ENCODE peak calls at places on chromosomes 12 and 14, in nine cellular contexts. One of them, this sample, is unnamed.

GRCh38 chr12:33439587-33440011 is at the start of gene SYT10:
- DNase-seq in tibial nerve: no peak
- DNase-seq in mesendoderm: peak
- DNase-seq in AG09309: no peak
- DNase-seq in vagina: no peak
- DNase-seq in hepatocyte: peak
- DNase-seq in HepG2: no peak
- DNase-seq in MG63: peak
- DNase-seq in AG04450: no peak
- DNase-seq in this sample: no peak

GRCh38 chr14:93115920-93116675 is at the start of gene ITPK1:
- DNase-seq in AG04450: no peak
- DNase-seq in AG09309: no peak
- DNase-seq in hepatocyte: peak
- DNase-seq in vagina: no peak
- DNase-seq in tibial nerve: peak
- DNase-seq in mesendoderm: peak
- DNase-seq in HepG2: peak
- DNase-seq in MG63: peak
- DNase-seq in this sample: peak

GRCh38 chr14:67269338-67270060 is 28.3 kb downstream of the PALS1 start:
- DNase-seq in AG04450: peak
- DNase-seq in vagina: no peak
- DNase-seq in AG09309: peak
- DNase-seq in MG63: no peak
- DNase-seq in mesendoderm: peak
- DNase-seq in HepG2: no peak
- DNase-seq in hepatocyte: peak
- DNase-seq in tibial nerve: no peak
- DNase-seq in this sample: no peak

GRCh38 chr14:82537831-82538230 is 1004.2 kb upstream of the SEL1L start:
- DNase-seq in AG09309: no peak
- DNase-seq in vagina: no peak
- DNase-seq in MG63: no peak
- DNase-seq in tibial nerve: no peak
- DNase-seq in HepG2: no peak
- DNase-seq in mesendoderm: no peak
- DNase-seq in hepatocyte: no peak
- DNase-seq in AG04450: no peak
- DNase-seq in this sample: no peak

GRCh38 chr12:124862768-124863408 is 776 bp downstream of the SCARB1 start:
- DNase-seq in mesendoderm: peak
- DNase-seq in HepG2: no peak
- DNase-seq in tibial nerve: no peak
- DNase-seq in vagina: no peak
- DNase-seq in AG04450: no peak
- DNase-seq in hepatocyte: peak
- DNase-seq in MG63: peak
- DNase-seq in AG09309: no peak
- DNase-seq in this sample: peak

GRCh38 chr12:83018063-83018462 is 331.4 kb downstream of the TMTC2 start:
- DNase-seq in hepatocyte: peak
- DNase-seq in AG09309: no peak
- DNase-seq in tibial nerve: no peak
- DNase-seq in AG04450: no peak
- DNase-seq in MG63: no peak
- DNase-seq in HepG2: no peak
- DNase-seq in vagina: no peak
- DNase-seq in mesendoderm: peak
- DNase-seq in this sample: no peak

GRCh38 chr12:72089678-72090077 is 151.0 kb downstream of the TPH2 start:
- DNase-seq in MG63: no peak
- DNase-seq in AG09309: no peak
- DNase-seq in AG04450: no peak
- DNase-seq in hepatocyte: no peak
- DNase-seq in mesendoderm: no peak
- DNase-seq in tibial nerve: no peak
- DNase-seq in vagina: no peak
- DNase-seq in HepG2: no peak
- DNase-seq in this sample: no peak

GRCh38 chr12:75751769-75752471 is 240.5 kb upstream of the KRR1 start:
- DNase-seq in MG63: peak
- DNase-seq in hepatocyte: no peak
- DNase-seq in AG04450: no peak
- DNase-seq in vagina: no peak
- DNase-seq in mesendoderm: no peak
- DNase-seq in AG09309: no peak
- DNase-seq in HepG2: peak
- DNase-seq in tibial nerve: no peak
- DNase-seq in this sample: no peak

GRCh38 chr14:105841022-105842009 is 314.9 kb downstream of the TMEM121 start:
- DNase-seq in hepatocyte: no peak
- DNase-seq in AG09309: no peak
- DNase-seq in tibial nerve: no peak
- DNase-seq in HepG2: no peak
- DNase-seq in MG63: no peak
- DNase-seq in vagina: no peak
- DNase-seq in mesendoderm: no peak
- DNase-seq in AG04450: no peak
- DNase-seq in this sample: no peak

GRCh38 chr12:24560867-24561266 is 388.0 kb downstream of the BCAT1 start:
- DNase-seq in vagina: no peak
- DNase-seq in hepatocyte: no peak
- DNase-seq in MG63: no peak
- DNase-seq in tibial nerve: no peak
- DNase-seq in AG09309: no peak
- DNase-seq in AG04450: no peak
- DNase-seq in mesendoderm: peak
- DNase-seq in HepG2: no peak
- DNase-seq in this sample: no peak

GRCh38 chr12:90490355-90490754 is 464.6 kb downstream of the CCER1 start:
- DNase-seq in AG09309: no peak
- DNase-seq in hepatocyte: no peak
- DNase-seq in AG04450: no peak
- DNase-seq in HepG2: no peak
- DNase-seq in vagina: no peak
- DNase-seq in MG63: no peak
- DNase-seq in tibial nerve: no peak
- DNase-seq in mesendoderm: peak
- DNase-seq in this sample: no peak

GRCh38 chr14:104359301-104359968 is 220.1 kb upstream of the C14orf180 start:
- DNase-seq in hepatocyte: no peak
- DNase-seq in HepG2: no peak
- DNase-seq in AG04450: no peak
- DNase-seq in tibial nerve: no peak
- DNase-seq in AG09309: no peak
- DNase-seq in mesendoderm: no peak
- DNase-seq in vagina: no peak
- DNase-seq in MG63: no peak
- DNase-seq in this sample: no peak

GRCh38 chr14:22824711-22825359 is 4.9 kb upstream of the MRPL52 start:
- DNase-seq in mesendoderm: peak
- DNase-seq in vagina: no peak
- DNase-seq in MG63: peak
- DNase-seq in AG04450: peak
- DNase-seq in tibial nerve: no peak
- DNase-seq in hepatocyte: peak
- DNase-seq in AG09309: peak
- DNase-seq in HepG2: peak
- DNase-seq in this sample: peak

GRCh38 chr14:74902941-74903705 is 19.9 kb downstream of the RPS6KL1 start:
- DNase-seq in mesendoderm: peak
- DNase-seq in hepatocyte: no peak
- DNase-seq in AG09309: no peak
- DNase-seq in tibial nerve: no peak
- DNase-seq in AG04450: no peak
- DNase-seq in HepG2: no peak
- DNase-seq in vagina: no peak
- DNase-seq in MG63: no peak
- DNase-seq in this sample: no peak

GRCh38 chr12:48956279-48957140 is 777 bp downstream of the ARF3 start:
- DNase-seq in HepG2: peak
- DNase-seq in MG63: peak
- DNase-seq in AG09309: peak
- DNase-seq in vagina: peak
- DNase-seq in AG04450: peak
- DNase-seq in tibial nerve: peak
- DNase-seq in hepatocyte: peak
- DNase-seq in mesendoderm: peak
- DNase-seq in this sample: peak

GRCh38 chr12:67534671-67535070 is 113.9 kb upstream of the DYRK2 start:
- DNase-seq in AG04450: peak
- DNase-seq in vagina: no peak
- DNase-seq in mesendoderm: no peak
- DNase-seq in HepG2: no peak
- DNase-seq in AG09309: peak
- DNase-seq in hepatocyte: peak
- DNase-seq in MG63: peak
- DNase-seq in tibial nerve: no peak
- DNase-seq in this sample: no peak
- H3K4me3 ChIP-seq in AG04450: no peak
- H3K4me3 ChIP-seq in vagina: no peak
- H3K4me3 ChIP-seq in mesendoderm: no peak
- H3K4me3 ChIP-seq in HepG2: no peak
- H3K4me3 ChIP-seq in AG09309: no peak
- H3K4me3 ChIP-seq in hepatocyte: no peak
- H3K4me3 ChIP-seq in MG63: no peak
- H3K4me3 ChIP-seq in tibial nerve: no peak
- H3K4me3 ChIP-seq in this sample: no peak

GRCh38 chr12:65896743-65897142 is 72.5 kb downstream of the HMGA2 start:
- DNase-seq in HepG2: no peak
- DNase-seq in vagina: no peak
- DNase-seq in AG09309: no peak
- DNase-seq in mesendoderm: peak
- DNase-seq in MG63: no peak
- DNase-seq in tibial nerve: no peak
- DNase-seq in AG04450: no peak
- DNase-seq in hepatocyte: no peak
- DNase-seq in this sample: no peak
- H3K4me3 ChIP-seq in HepG2: peak
- H3K4me3 ChIP-seq in vagina: no peak
- H3K4me3 ChIP-seq in AG09309: no peak
- H3K4me3 ChIP-seq in mesendoderm: no peak
- H3K4me3 ChIP-seq in MG63: no peak
- H3K4me3 ChIP-seq in tibial nerve: peak
- H3K4me3 ChIP-seq in AG04450: no peak
- H3K4me3 ChIP-seq in hepatocyte: no peak
- H3K4me3 ChIP-seq in this sample: no peak

DNA sequence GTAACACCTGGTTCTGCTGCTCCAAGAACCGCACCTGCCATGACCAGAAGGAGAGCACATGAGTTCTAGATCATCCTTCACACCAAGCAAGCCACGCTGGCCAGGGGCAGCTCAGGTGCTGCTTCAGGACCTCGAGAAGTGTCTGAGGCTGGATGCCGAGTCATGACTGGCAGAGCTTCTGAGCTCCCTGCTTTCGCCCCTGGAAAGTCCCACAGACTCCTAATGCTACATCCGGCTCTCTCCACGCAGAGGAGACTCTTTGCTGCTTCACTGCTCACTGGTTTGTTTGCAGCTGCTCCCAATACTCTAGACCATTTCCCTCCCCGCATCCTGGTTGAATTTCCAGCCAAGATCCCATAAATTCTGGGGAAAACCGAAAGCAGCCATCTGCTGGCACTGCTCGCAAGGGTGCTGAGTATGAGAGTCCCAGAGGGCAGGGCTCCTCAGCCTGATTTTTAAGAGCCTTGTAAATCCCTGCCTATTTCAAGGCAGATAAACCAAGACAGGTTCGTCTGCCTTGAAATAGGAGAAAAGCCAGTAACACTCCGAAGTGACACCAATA is 1.4 kb downstream of the KRT2 start:
- DNase-seq in AG09309: peak
- DNase-seq in HepG2: no peak
- DNase-seq in mesendoderm: no peak
- DNase-seq in tibial nerve: no peak
- DNase-seq in vagina: peak
- DNase-seq in AG04450: no peak
- DNase-seq in hepatocyte: no peak
- DNase-seq in MG63: peak
- DNase-seq in this sample: peak
- H3K4me3 ChIP-seq in AG09309: no peak
- H3K4me3 ChIP-seq in HepG2: no peak
- H3K4me3 ChIP-seq in mesendoderm: no peak
- H3K4me3 ChIP-seq in tibial nerve: no peak
- H3K4me3 ChIP-seq in vagina: peak
- H3K4me3 ChIP-seq in AG04450: no peak
- H3K4me3 ChIP-seq in hepatocyte: no peak
- H3K4me3 ChIP-seq in MG63: no peak
- H3K4me3 ChIP-seq in this sample: no peak

GRCh38 chr12:108615918-108616317 is 17.8 kb downstream of the SELPLG start:
- DNase-seq in MG63: no peak
- DNase-seq in vagina: no peak
- DNase-seq in tibial nerve: no peak
- DNase-seq in AG04450: no peak
- DNase-seq in mesendoderm: no peak
- DNase-seq in HepG2: no peak
- DNase-seq in hepatocyte: no peak
- DNase-seq in AG09309: no peak
- DNase-seq in this sample: peak
- H3K4me3 ChIP-seq in MG63: no peak
- H3K4me3 ChIP-seq in vagina: no peak
- H3K4me3 ChIP-seq in tibial nerve: no peak
- H3K4me3 ChIP-seq in AG04450: no peak
- H3K4me3 ChIP-seq in mesendoderm: no peak
- H3K4me3 ChIP-seq in HepG2: no peak
- H3K4me3 ChIP-seq in hepatocyte: no peak
- H3K4me3 ChIP-seq in AG09309: no peak
- H3K4me3 ChIP-seq in this sample: no peak

GRCh38 chr12:12443482-12443881 is 86.6 kb downstream of the BORCS5 start:
- DNase-seq in AG04450: no peak
- DNase-seq in MG63: peak
- DNase-seq in mesendoderm: no peak
- DNase-seq in AG09309: no peak
- DNase-seq in vagina: no peak
- DNase-seq in hepatocyte: peak
- DNase-seq in tibial nerve: peak
- DNase-seq in HepG2: no peak
- DNase-seq in this sample: no peak
- H3K4me3 ChIP-seq in AG04450: no peak
- H3K4me3 ChIP-seq in MG63: no peak
- H3K4me3 ChIP-seq in mesendoderm: no peak
- H3K4me3 ChIP-seq in AG09309: no peak
- H3K4me3 ChIP-seq in vagina: no peak
- H3K4me3 ChIP-seq in hepatocyte: no peak
- H3K4me3 ChIP-seq in tibial nerve: no peak
- H3K4me3 ChIP-seq in HepG2: no peak
- H3K4me3 ChIP-seq in this sample: no peak